ENCODE peak calls at places on chromosomes 2 and 18, in seven cellular contexts. L is vagina, O is transverse colon, G is breast epithelium, H is HCT116, D is stomach, R is sigmoid colon. S is an unnamed sample.

GRCh38 chr2:240182966-240183365 is 42.5 kb upstream of the OTOS start:
- DNase-seq in G (no peak), D (no peak), O (no peak), H (no peak), R (no peak), L (no peak), S (peak; percentile 45)

GRCh38 chr2:12848176-12848575 is 131.4 kb downstream of the TRIB2 start:
- DNase-seq in G (no peak), L (no peak), R (no peak), O (no peak), H (no peak), D (no peak), S (no peak)

GRCh38 chr2:227862741-227863588 is 8.5 kb upstream of the DAW1 start:
- DNase-seq in H (peak; percentile 90), G (no peak), R (no peak), D (no peak), L (no peak), O (no peak), S (no peak)

GRCh38 chr2:84781942-84782716 is 98.8 kb downstream of the TRABD2A start:
- DNase-seq in R (no peak), D (peak; percentile 33), L (no peak), G (no peak), H (peak; percentile 8), O (peak; percentile 76), S (peak; percentile 77)

GRCh38 chr2:214310319-214310718 is 100.5 kb upstream of the VWC2L start:
- DNase-seq in G (no peak), L (no peak), O (no peak), D (no peak), H (no peak), R (no peak), S (no peak)

GRCh38 chr18:58758606-58759005 is 87.3 kb downstream of the MALT1 start:
- DNase-seq in H (no peak), D (no peak), O (no peak), G (no peak), L (peak; percentile 69), R (no peak), S (peak; percentile 51)

GRCh38 chr2:85852979-85853498 is 35.8 kb downstream of the ST3GAL5 start:
- DNase-seq in D (peak; percentile 45), H (no peak), L (no peak), R (no peak), O (peak; percentile 55), G (peak; percentile 25), S (peak; percentile 93)

GRCh38 chr2:109452318-109453305 is 161.2 kb downstream of the SEPTIN10 start:
- DNase-seq in O (no peak), G (no peak), L (no peak), R (peak; percentile 52), D (no peak), H (no peak), S (peak; percentile 69)

GRCh38 chr2:190188289-190188688 is 125.8 kb upstream of the MSTN start:
- DNase-seq in R (no peak), H (no peak), G (no peak), O (no peak), D (no peak), L (no peak), S (no peak)

GRCh38 chr2:234840336-234840735 is 111.5 kb upstream of the SH3BP4 start:
- DNase-seq in D (no peak), O (peak; percentile 9), L (no peak), H (peak; percentile 71), G (no peak), R (no peak), S (no peak)

GRCh38 chr2:238023608-238024007 is 37.2 kb upstream of the SCLY start:
- DNase-seq in O (no peak), D (no peak), L (no peak), G (no peak), H (no peak), R (no peak), S (no peak)

GRCh38 chr2:238022594-238023157 is 38.1 kb upstream of the SCLY start:
- DNase-seq in D (no peak), R (no peak), G (no peak), O (no peak), L (no peak), H (no peak), S (no peak)

GRCh38 chr2:238987352-238987981 is 139.6 kb downstream of the TWIST2 start:
- DNase-seq in D (no peak), H (no peak), L (no peak), O (no peak), R (no peak), G (no peak), S (peak; percentile 25)

DNA sequence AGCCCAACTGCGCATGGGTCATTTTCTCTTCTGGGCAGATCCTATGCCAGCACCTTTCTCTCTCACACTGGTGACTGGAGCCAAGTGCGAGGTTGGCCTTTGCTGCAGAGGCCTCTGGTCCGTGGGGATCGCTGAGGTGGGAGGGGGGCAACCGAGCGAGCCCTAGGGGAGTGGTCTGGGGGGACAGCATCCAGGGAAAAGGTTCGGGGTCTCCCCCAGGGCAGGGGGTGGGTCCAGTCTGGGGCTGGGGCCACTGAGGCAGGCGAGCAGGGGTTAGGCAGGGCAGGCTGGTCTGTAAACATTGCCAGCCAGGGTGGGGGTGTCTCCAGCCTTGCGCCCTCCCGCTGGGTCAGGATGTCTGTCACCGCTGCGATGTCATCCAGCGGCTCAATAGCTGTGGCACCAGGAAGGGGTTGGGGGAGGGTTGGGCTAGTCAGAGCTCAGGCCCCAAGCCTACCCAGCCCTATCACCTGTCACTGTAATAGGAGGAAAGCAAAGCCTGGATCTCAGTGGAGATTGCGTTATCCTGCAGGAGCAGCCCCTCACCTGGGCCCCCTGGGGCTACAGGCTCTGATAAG is 4.7 kb downstream of the WDR54 start:
- DNase-seq in G (no peak), H (no peak), R (peak; percentile 57), L (no peak), O (no peak), D (no peak), S (peak; percentile 69)
- H3K27ac ChIP-seq in G (no peak overlapping the region), H (no peak overlapping the region), R (no peak overlapping the region), L (no peak overlapping the region), O (no peak overlapping the region), D (no peak overlapping the region), S (no peak overlapping the region)

GRCh38 chr2:223941579-223942277 is 3.4 kb downstream of the WDFY1 start:
- DNase-seq in G (no peak), O (peak; percentile 37), H (no peak), D (no peak), R (no peak), L (no peak), S (no peak)

GRCh38 chr2:223943135-223943534 is 2.0 kb downstream of the WDFY1 start:
- DNase-seq in R (no peak), H (no peak), L (no peak), O (no peak), D (no peak), G (no peak), S (no peak)

GRCh38 chr2:223944704-223945531 is at the start of gene WDFY1:
- DNase-seq in O (peak; percentile 92), L (no peak), G (peak; percentile 62), H (peak; percentile 59), R (peak; percentile 93), D (peak; percentile 90), S (peak; percentile 98)

GRCh38 chr2:223944166-223944703 is 900 bp downstream of the WDFY1 start:
- DNase-seq in R (peak; percentile 69), H (no peak), O (peak; percentile 51), L (no peak), G (no peak), D (peak; percentile 41), S (peak; percentile 87)

GRCh38 chr2:223943561-223944008 is 1.6 kb downstream of the WDFY1 start:
- DNase-seq in D (no peak), H (no peak), R (no peak), L (no peak), O (peak; percentile 79), G (no peak), S (no peak)
- TF ChIP-seq POLR2A in D (no peak), H (no peak), R (peak; percentile 38), L (no peak), O (peak; percentile 88), G (no peak), S (no peak)

GRCh38 chr2:168453404-168453803 is 2.7 kb upstream of the CERS6 start:
- DNase-seq in O (no peak), D (no peak), R (no peak), G (no peak), H (no peak), L (no peak), S (no peak)
- TF ChIP-seq POLR2AphosphoS5 in O (no peak), D (no peak), R (no peak), G (no peak), H (no peak), L (no peak), S (no peak)

GRCh38 chr2:206217743-206218520 is 56.5 kb upstream of the ZDBF2 start:
- DNase-seq in O (no peak), G (no peak), H (no peak), L (no peak), R (no peak), D (no peak), S (no peak)

GRCh38 chr2:206213514-206213845 is 53.8 kb downstream of the EEF1B2 start:
- DNase-seq in L (no peak), D (no peak), O (no peak), R (no peak), G (no peak), H (no peak), S (no peak)

GRCh38 chr2:206218792-206219509 is 55.5 kb upstream of the ZDBF2 start:
- DNase-seq in D (no peak), O (no peak), L (no peak), H (no peak), R (no peak), G (no peak), S (no peak)

GRCh38 chr2:206219957-206220356 is 54.5 kb upstream of the ZDBF2 start:
- DNase-seq in L (no peak), H (no peak), O (no peak), D (no peak), G (no peak), R (no peak), S (no peak)

DNA sequence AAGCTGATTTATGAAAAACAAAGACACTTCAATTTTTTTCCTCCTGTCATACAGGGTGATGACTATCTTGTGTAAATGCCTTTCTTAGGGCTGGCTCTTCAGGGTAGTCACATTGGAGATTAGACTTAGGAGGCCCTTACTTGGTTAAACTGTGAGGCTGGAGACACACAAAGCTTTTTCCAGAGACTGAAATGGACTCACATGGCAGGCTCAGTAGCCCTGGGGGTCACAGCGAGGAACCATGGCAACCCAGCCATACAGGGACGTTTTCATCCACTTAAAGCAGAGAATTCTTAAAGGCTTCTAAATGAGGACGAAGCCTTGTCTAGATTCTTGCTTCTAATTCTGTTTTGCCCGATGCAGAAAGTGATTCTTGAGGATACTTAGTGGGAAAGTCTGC is 57.3 kb upstream of the ZDBF2 start:
- DNase-seq in H (no peak), O (no peak), D (no peak), R (no peak), G (no peak), L (no peak), S (no peak)
- H3K27ac ChIP-seq in H (no peak overlapping the region), O (no peak overlapping the region), D (no peak overlapping the region), R (no peak overlapping the region), G (no peak overlapping the region), L (no peak overlapping the region), S (no peak overlapping the region)

GRCh38 chr2:181457741-181458425 is 697 bp downstream of the ITGA4 start:
- DNase-seq in O (peak; percentile 61), G (no peak), D (peak; percentile 27), H (no peak), R (peak; percentile 64), L (no peak), S (peak; percentile 93)
- TF ChIP-seq POLR2A in O (peak; percentile 15), G (no peak), D (no peak), H (no peak), R (no peak), L (no peak), S (no peak)

S was measured in spleen.